ENCODE peak calls at places on chromosome 20, in seven cellular contexts. G, H, Z, V, L, X and J are unnamed samples.

GRCh38 chr20:7650481-7650880 is 289.8 kb downstream of the HAO1 start:
- DNase-seq in G (no peak), H (no peak), Z (no peak), V (peak; percentile 61), L (no peak), X (no peak), J (no peak)

GRCh38 chr20:4949833-4950178 is 51.5 kb downstream of the SLC23A2 start:
- DNase-seq in G (no peak), H (peak; percentile 46), Z (peak; percentile 58), V (peak; percentile 31), L (no peak), X (no peak), J (no peak)

GRCh38 chr20:24469116-24470030 is at the start of gene SYNDIG1:
- DNase-seq in G (no peak), H (peak; percentile 17), Z (no peak), V (no peak), L (no peak), X (no peak), J (no peak)

GRCh38 chr20:37801921-37802320 is 101.0 kb upstream of the VSTM2L start:
- DNase-seq in G (no peak), H (no peak), Z (no peak), V (no peak), L (no peak), X (no peak), J (no peak)

GRCh38 chr20:61549865-61550264 is 297.8 kb downstream of the CDH4 start:
- DNase-seq in G (no peak), H (no peak), Z (no peak), V (no peak), L (no peak), X (no peak), J (no peak)

GRCh38 chr20:58553841-58554240 is 38.6 kb upstream of the APCDD1L start:
- DNase-seq in G (no peak), H (no peak), Z (no peak), V (no peak), L (no peak), X (peak; percentile 67), J (no peak)

GRCh38 chr20:3071610-3072529 is at the start of gene OXT:
- DNase-seq in G (no peak), H (no peak), Z (no peak), V (no peak), L (no peak), X (no peak), J (no peak)

GRCh38 chr20:2874456-2874855 is 1.2 kb downstream of the PTPRA start:
- DNase-seq in G (no peak), H (no peak), Z (peak; percentile 28), V (no peak), L (no peak), X (no peak), J (peak; percentile 50)

GRCh38 chr20:52432740-52433139 is 241.2 kb upstream of the ZFP64 start:
- DNase-seq in G (no peak), H (no peak), Z (no peak), V (no peak), L (no peak), X (no peak), J (no peak)

GRCh38 chr20:9179193-9179802 is 110.4 kb downstream of the PLCB4 start:
- DNase-seq in G (no peak), H (peak; percentile 41), Z (no peak), V (no peak), L (no peak), X (no peak), J (no peak)

GRCh38 chr20:61436674-61437279 is 184.7 kb downstream of the CDH4 start:
- DNase-seq in G (no peak), H (peak; percentile 32), Z (no peak), V (no peak), L (no peak), X (no peak), J (no peak)

GRCh38 chr20:19275630-19276071 is 63.2 kb downstream of the SLC24A3 start:
- DNase-seq in G (no peak), H (no peak), Z (no peak), V (peak; percentile 74), L (peak; percentile 86), X (peak; percentile 86), J (peak; percentile 73)

DNA sequence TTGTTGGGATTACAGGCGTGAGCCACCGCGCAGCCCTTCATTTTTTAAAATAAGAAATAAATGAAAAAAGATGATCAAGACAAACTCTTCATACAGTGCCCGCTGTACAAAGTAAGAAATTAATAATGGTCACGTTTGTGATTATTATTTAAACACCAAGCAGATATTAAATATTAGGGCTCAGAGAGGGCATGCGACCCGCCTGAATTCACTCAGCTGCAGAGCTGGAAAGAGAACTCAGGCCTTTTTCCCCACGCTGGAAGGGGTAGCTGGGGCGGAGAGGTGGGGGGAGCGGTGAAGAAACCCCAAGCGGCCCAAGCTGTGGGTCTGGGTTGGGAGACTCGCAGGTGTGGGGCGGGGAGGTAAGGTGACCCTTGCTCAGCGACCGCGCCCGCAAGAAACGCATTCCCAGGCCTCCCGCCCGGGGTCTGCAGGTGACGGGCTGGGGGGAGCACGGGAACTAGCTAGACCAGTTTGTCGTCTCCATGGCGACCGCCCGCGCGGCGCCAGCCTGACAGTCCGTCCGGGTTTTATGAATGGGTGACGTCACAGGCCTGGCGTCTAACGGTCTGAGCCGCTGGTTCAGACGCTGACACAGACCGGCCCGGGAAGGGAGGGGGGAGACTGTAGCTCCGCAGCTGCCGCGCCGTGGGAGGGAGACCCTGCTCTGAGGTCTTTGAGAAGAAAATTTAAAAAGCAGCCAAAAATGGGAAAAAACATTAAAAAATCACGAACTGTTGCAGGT is 1.1 kb upstream of the ID1 start:
- DNase-seq in G (peak; percentile 96), H (peak; percentile 99), Z (peak; percentile 90), V (peak; percentile 92), L (peak; percentile 96), X (peak; percentile 98), J (peak; percentile 91)
- TF ChIP-seq POLR2A in G (no peak), H (peak; percentile 90), Z (no peak), V (no peak), L (no peak), X (peak; percentile 25), J (no peak)

GRCh38 chr20:56463428-56463827 is 5.0 kb upstream of the RTF2 start:
- DNase-seq in G (no peak), H (no peak), Z (peak; percentile 77), V (no peak), L (no peak), X (no peak), J (no peak)

GRCh38 chr20:56458227-56458821 is 10.1 kb upstream of the RTF2 start:
- DNase-seq in G (no peak), H (no peak), Z (no peak), V (no peak), L (no peak), X (no peak), J (peak; percentile 14)

GRCh38 chr20:56465997-56466396 is 2.4 kb upstream of the RTF2 start:
- DNase-seq in G (no peak), H (no peak), Z (peak; percentile 56), V (no peak), L (no peak), X (no peak), J (no peak)

GRCh38 chr20:56454754-56455153 is 13.7 kb upstream of the RTF2 start:
- DNase-seq in G (no peak), H (no peak), Z (no peak), V (no peak), L (no peak), X (no peak), J (no peak)

GRCh38 chr20:56460459-56460858 is 8.0 kb upstream of the RTF2 start:
- DNase-seq in G (no peak), H (no peak), Z (no peak), V (no peak), L (no peak), X (no peak), J (no peak)
- TF ChIP-seq POLR2A in G (no peak), H (no peak), Z (no peak), V (no peak), L (no peak), X (no peak), J (no peak)

DNA sequence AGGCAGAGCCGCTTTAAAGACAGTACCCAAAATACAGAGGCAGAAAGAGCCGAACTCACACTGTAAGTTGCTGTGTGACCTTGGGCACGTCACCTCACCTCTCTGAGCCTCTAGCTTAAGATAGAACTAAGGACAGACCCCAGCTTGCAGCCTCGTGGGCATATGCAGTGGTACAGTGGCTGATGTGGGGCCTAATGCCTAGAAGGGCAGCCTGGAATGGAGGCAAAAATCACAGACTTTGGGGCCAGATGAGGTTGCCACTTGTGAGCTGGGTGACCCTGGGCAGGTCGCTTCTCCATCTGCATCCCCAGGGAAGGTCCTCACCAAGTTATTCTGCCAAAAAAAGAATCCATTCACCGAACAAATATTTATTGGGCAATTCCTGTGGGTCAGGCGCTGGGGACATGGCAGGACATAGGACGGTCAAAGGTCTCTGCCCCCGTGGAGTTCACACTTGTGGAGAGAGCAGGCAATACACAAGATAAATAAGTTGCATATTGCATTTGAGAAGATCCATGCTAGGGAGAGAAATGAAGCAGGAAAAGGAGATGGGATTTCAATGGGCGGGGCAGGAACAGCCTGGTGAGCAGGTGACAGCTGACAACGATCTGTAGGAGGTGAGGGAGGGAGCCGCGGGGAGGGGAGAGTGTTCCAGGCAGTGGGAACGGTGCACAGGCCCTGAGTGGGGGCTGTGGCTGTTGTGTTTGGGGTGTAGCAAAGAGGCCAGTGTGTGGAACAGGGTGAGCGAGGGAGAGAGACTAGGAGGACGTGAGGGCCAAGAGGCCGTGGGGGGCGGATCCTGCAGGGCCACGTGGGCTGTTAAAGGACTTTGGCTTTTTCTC is 115.2 kb downstream of the CEBPB start:
- DNase-seq in G (no peak), H (peak; percentile 80), Z (no peak), V (peak; percentile 73), L (no peak), X (no peak), J (no peak)
- TF ChIP-seq POLR2A in G (no peak), H (no peak), Z (no peak), V (no peak), L (no peak), X (no peak), J (no peak)

DNA sequence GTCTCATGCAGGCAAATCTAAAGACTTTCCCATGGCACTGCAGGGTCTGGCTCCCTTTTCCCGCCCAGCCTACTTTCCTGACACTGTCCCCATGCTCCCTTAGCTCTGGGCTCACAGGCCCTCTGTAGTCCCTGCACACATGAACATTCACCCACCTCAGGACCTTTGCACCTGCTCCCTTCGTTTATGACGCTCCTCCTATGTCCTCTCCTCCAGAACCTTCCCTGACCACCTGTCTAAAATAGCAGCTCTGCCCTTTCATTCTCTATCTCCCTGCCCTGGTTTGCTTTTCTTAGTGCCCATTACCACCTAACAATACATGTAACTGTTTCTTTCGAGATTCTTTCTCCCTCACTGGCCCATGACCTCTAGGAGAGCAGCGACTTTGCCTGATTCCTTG is 22.3 kb downstream of the HM13 start:
- DNase-seq in G (no peak), H (no peak), Z (no peak), V (no peak), L (no peak), X (no peak), J (no peak)
- TF ChIP-seq POLR2A in G (no peak), H (no peak), Z (no peak), V (no peak), L (no peak), X (no peak), J (no peak)

DNA sequence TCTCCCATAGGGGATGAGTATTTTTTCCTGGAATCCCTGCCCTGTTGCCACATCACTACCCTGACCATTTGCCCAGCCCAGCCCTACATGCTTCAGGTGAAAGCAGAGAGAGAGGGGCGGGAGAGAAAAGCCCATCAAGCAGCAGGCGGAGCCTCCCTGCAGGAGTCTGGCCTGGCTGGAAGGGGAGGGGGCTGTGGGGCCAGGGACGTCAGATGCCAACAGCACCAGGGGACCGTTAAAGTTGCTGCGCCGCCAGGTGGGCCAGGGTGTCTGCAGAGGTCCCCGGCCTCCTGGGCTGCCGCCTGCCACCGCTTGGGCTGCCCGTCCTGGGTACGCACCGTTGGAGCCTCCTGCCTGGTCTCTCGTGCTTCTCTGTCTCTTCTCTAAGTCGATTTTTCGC is 757 bp upstream of the R3HDML start:
- DNase-seq in G (no peak), H (no peak), Z (no peak), V (no peak), L (no peak), X (no peak), J (no peak)
- TF ChIP-seq POLR2A in G (no peak), H (no peak), Z (no peak), V (no peak), L (no peak), X (no peak), J (no peak)